ENCODE peak calls at places on chromosomes 7 and 10, in four cellular contexts. J, L, I and G are unnamed samples.

GRCh38 chr10:113499066-113499465 is 53.8 kb upstream of the HABP2 start:
- DNase-seq in I (no peak), J (no peak), L (no peak), G (no peak)

GRCh38 chr10:130230611-130231010 is 94.4 kb downstream of the GLRX3 start:
- DNase-seq in J (no peak), I (no peak), L (no peak), G (no peak)

GRCh38 chr7:92639213-92639896 is 49.2 kb upstream of the FAM133B start:
- DNase-seq in J (no peak), I (no peak), L (no peak), G (no peak)

GRCh38 chr10:51000976-51001375 is 73.3 kb upstream of the PRKG1 start:
- DNase-seq in I (no peak), L (no peak), J (no peak), G (no peak)

GRCh38 chr7:66950763-66951162 is 29.7 kb downstream of the TMEM248 start:
- DNase-seq in L (no peak), J (no peak), I (no peak), G (peak; percentile 17)

GRCh38 chr7:130529417-130529816 is 37.5 kb downstream of the MEST start:
- DNase-seq in J (no peak), L (no peak), I (no peak), G (no peak)

GRCh38 chr10:24691113-24691512 is 32.6 kb downstream of the ARHGAP21 start:
- DNase-seq in J (no peak), I (no peak), L (no peak), G (no peak)

GRCh38 chr10:89550509-89550908 is 15.1 kb upstream of the SLC16A12 start:
- DNase-seq in I (no peak), L (no peak), J (no peak), G (no peak)

GRCh38 chr10:122112021-122112616 is 123.2 kb downstream of the TACC2 start:
- DNase-seq in J (peak; percentile 37), L (no peak), I (no peak), G (no peak)

GRCh38 chr7:129644634-129645230 is 33.2 kb downstream of the NRF1 start:
- DNase-seq in I (no peak), L (no peak), J (no peak), G (no peak)

GRCh38 chr7:101418694-101419093 is 56.0 kb downstream of the COL26A1 start:
- DNase-seq in J (no peak), L (no peak), I (no peak), G (no peak)

GRCh38 chr7:134108803-134109202 is 18.3 kb upstream of the LRGUK start:
- DNase-seq in I (no peak), L (no peak), J (no peak), G (no peak)

GRCh38 chr10:23325132-23325531 is 19.5 kb downstream of the C10orf67 start:
- DNase-seq in L (no peak), J (no peak), I (no peak), G (no peak)

GRCh38 chr7:39890411-39890810 is 59.6 kb upstream of the CDK13 start:
- DNase-seq in J (no peak), L (no peak), I (no peak), G (no peak)

GRCh38 chr7:135409845-135410545 is 99.9 kb downstream of the CNOT4 start:
- DNase-seq in I (no peak), J (no peak), L (no peak), G (no peak)

GRCh38 chr7:94698275-94698674 is 42.3 kb upstream of the SGCE start:
- DNase-seq in J (no peak), I (no peak), L (no peak), G (no peak)

GRCh38 chr10:102120142-102120986 is at the start of gene LDB1:
- DNase-seq in J (peak; percentile 86), L (peak; percentile 89), I (peak; percentile 82), G (no peak)

DNA sequence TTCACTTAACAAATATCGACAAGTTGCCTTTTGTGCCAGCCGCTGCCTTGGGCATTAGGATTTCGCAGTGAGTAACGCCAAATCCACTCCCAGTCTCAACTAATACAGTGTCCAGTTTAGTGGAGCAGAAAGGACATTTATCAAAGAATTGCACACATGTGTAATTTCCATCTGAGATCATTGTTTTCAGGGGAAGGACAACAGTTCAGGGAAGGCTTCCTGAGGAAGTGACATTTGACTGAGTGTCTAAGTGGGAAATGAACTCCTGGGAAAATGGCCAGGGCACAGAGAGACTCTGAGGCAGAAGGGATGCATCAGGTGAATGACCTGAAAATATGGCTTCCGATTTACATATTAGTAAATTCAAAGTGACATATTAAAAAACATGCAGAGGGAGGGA is 89.4 kb downstream of the ITGA8 start:
- DNase-seq in J (no peak), I (no peak), L (no peak), G (no peak)
- H3K4me3 ChIP-seq in J (no peak overlapping the region), I (no peak overlapping the region), L (no peak overlapping the region), G (no peak overlapping the region)

GRCh38 chr10:27447540-27447939 is 56.6 kb upstream of the RAB18 start:
- DNase-seq in L (no peak), J (no peak), I (no peak), G (no peak)

GRCh38 chr10:27449571-27449970 is 54.5 kb upstream of the RAB18 start:
- DNase-seq in J (no peak), I (no peak), L (no peak), G (no peak)

GRCh38 chr10:27445070-27445469 is 59.0 kb upstream of the RAB18 start:
- DNase-seq in L (no peak), J (no peak), I (no peak), G (no peak)

GRCh38 chr10:27448926-27449325 is 55.2 kb upstream of the RAB18 start:
- DNase-seq in J (no peak), L (no peak), I (no peak), G (no peak)

GRCh38 chr10:27446091-27446918 is 57.8 kb upstream of the RAB18 start:
- DNase-seq in I (no peak), J (no peak), L (no peak), G (no peak)
- TF ChIP-seq CTCF in I (peak; percentile 44), J (peak; percentile 17), L (peak; percentile 50), G (peak; percentile 73)

GRCh38 chr10:126519188-126519587 is 130.9 kb upstream of the ADAM12 start:
- DNase-seq in I (no peak), J (no peak), L (no peak), G (no peak)

GRCh38 chr10:126518186-126519080 is 130.2 kb upstream of the ADAM12 start:
- DNase-seq in L (no peak), I (no peak), J (no peak), G (no peak)

GRCh38 chr10:126521354-126521753 is 133.1 kb upstream of the ADAM12 start:
- DNase-seq in L (no peak), I (no peak), J (no peak), G (no peak)

GRCh38 chr10:126520918-126521317 is 132.6 kb upstream of the ADAM12 start:
- DNase-seq in I (no peak), L (no peak), J (no peak), G (no peak)

GRCh38 chr10:126519992-126520391 is 131.7 kb upstream of the ADAM12 start:
- DNase-seq in L (no peak), I (no peak), J (no peak), G (no peak)
- H3K27ac ChIP-seq in L (no peak overlapping the region), I (no peak overlapping the region), J (no peak overlapping the region), G (no peak overlapping the region)

GRCh38 chr10:62747195-62747594 is 57.3 kb upstream of the ADO start:
- DNase-seq in J (no peak), I (no peak), L (no peak), G (no peak)
- H3K4me3 ChIP-seq in J (no peak overlapping the region), I (no peak overlapping the region), L (no peak overlapping the region), G (no peak overlapping the region)

GRCh38 chr7:43890468-43890867 is 15.9 kb downstream of the URGCP start:
- DNase-seq in I (no peak), J (no peak), L (no peak), G (no peak)

GRCh38 chr7:43891069-43891955 is 15.1 kb downstream of the URGCP start:
- DNase-seq in L (no peak), I (no peak), J (no peak), G (no peak)

DNA sequence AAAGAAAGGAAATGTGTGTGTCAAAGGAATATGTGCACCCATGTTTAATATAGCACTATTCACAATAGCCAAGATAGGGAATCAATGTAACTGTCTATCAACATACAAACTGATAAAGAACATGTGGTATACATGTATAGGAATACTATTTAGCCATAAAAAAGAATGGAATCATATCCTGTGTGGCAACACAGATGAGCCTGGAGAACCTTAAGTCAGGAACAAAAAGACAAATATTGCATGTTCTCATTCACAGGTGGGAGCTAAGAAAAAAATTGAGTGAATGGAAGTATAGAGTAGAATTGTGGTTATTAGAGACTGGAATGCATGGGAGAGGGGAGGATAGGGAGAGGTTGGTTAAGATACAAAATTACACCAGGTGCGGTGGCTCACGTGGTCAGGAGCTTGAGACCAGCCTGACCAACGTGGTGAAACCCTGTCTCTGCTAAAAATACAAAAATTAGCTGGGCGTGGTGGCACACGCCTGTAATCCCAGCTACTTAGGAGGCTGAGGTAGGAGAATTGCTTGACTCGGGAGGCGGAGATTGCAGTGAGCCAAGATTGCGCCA is 10.5 kb downstream of the URGCP start:
- DNase-seq in J (no peak), I (no peak), L (no peak), G (no peak)
- TF ChIP-seq CTCF in J (no peak), I (no peak), L (no peak), G (no peak)

GRCh38 chr7:25171071-25171470 is 46.0 kb upstream of the CYCS start:
- DNase-seq in L (no peak), I (no peak), J (peak; percentile 59), G (no peak)

GRCh38 chr7:25173184-25173583 is 48.1 kb upstream of the CYCS start:
- DNase-seq in J (peak; percentile 55), I (no peak), L (no peak), G (no peak)

GRCh38 chr7:25168145-25168544 is 43.1 kb upstream of the CYCS start:
- DNase-seq in L (no peak), I (no peak), J (no peak), G (no peak)

GRCh38 chr7:25169683-25170082 is 44.6 kb upstream of the CYCS start:
- DNase-seq in J (no peak), I (no peak), L (no peak), G (no peak)

GRCh38 chr7:25171516-25171915 is 46.5 kb upstream of the CYCS start:
- DNase-seq in I (no peak), J (no peak), L (no peak), G (no peak)
- H3K27ac ChIP-seq in I (no peak overlapping the region), J (peak overlapping the region; percentile 13), L (no peak overlapping the region), G (no peak overlapping the region)

DNA sequence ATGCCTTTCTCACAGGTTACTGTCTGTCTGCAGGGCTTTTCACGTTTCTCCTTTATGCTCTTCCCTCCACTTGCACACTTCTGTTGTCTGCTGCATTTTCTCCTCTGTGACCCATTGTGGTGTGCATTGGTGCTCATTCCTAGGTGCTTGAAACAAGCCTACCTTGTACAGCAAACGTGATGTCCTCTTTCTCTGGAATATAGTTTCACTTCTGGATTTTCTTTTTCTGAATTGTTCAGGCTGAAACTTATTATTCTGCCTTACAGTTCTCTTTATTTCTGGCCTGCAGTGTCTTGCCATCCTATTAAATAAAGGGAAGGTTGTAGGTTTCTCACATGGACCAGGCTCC is 128.8 kb upstream of the SAMD8 start:
- DNase-seq in J (no peak), I (no peak), L (no peak), G (no peak)
- H3K4me3 ChIP-seq in J (no peak overlapping the region), I (no peak overlapping the region), L (no peak overlapping the region), G (no peak overlapping the region)

DNA sequence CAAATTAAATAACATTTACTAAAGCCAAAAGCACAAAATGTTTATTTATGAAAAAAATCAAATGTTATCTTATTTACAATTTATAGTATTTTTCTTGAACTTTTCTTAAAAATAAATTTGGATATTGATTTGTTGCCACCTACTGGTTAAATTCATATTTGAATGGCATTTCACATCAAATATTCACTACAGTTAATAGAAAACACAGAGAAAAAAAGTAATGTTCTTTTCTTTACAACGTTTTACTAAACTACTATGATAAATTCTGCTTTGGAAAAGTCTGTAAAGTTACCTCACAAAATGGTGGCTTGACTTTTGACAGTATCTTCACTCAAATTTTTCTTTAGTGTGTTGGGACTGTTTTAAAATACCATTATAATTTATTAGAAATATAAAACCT is 52.7 kb downstream of the SRPK2 start:
- DNase-seq in L (no peak), I (no peak), J (no peak), G (no peak)
- TF ChIP-seq CTCF in L (peak; percentile 50), I (peak; percentile 46), J (peak; percentile 33), G (peak; percentile 77)